ENCODE peak calls at places on chromosome 18, in four cellular contexts. P, M, Y and F are unnamed samples.

GRCh38 chr18:62827397-62827796 is 112.1 kb downstream of the PHLPP1 start:
- DNase-seq in P (no peak), M (no peak), Y (no peak), F (no peak)

GRCh38 chr18:36419913-36420531 is 122.5 kb downstream of the FHOD3 start:
- DNase-seq in Y (peak; percentile 48), M (no peak), P (peak; percentile 21), F (no peak)

GRCh38 chr18:77366725-77367641 is 117.3 kb downstream of the GALR1 start:
- DNase-seq in M (no peak), P (no peak), Y (no peak), F (no peak)

GRCh38 chr18:55275042-55275897 is 312.7 kb downstream of the TCF4 start:
- DNase-seq in M (no peak), P (peak; percentile 82), Y (peak; percentile 27), F (peak; percentile 90)

GRCh38 chr18:23838801-23839366 is 149.6 kb downstream of the LAMA3 start:
- DNase-seq in Y (peak; percentile 74), P (peak; percentile 56), M (no peak), F (peak; percentile 39)

GRCh38 chr18:45689386-45689785 is 34.6 kb upstream of the SLC14A1 start:
- DNase-seq in M (no peak), Y (no peak), P (no peak), F (no peak)

GRCh38 chr18:54043484-54044256 is 180.8 kb downstream of the MBD2 start:
- DNase-seq in Y (peak; percentile 6), P (no peak), M (no peak), F (no peak)

GRCh38 chr18:79698668-79699335 is 19.2 kb downstream of the CTDP1 start:
- DNase-seq in Y (no peak), M (no peak), P (peak; percentile 84), F (peak; percentile 80)

GRCh38 chr18:12608292-12608691 is 49.6 kb downstream of the SPIRE1 start:
- DNase-seq in Y (no peak), P (peak; percentile 78), M (no peak), F (no peak)

GRCh38 chr18:35588995-35589394 is 7.5 kb downstream of the GALNT1 start:
- DNase-seq in P (no peak), M (no peak), Y (no peak), F (no peak)

GRCh38 chr18:23721711-23722479 is 32.6 kb downstream of the LAMA3 start:
- DNase-seq in M (no peak), Y (no peak), P (peak; percentile 54), F (peak; percentile 46)

GRCh38 chr18:74459877-74460276 is 2.8 kb upstream of the DIPK1C start:
- DNase-seq in Y (no peak), P (no peak), M (peak; percentile 42), F (peak; percentile 11)

GRCh38 chr18:71168576-71169145 is 879.8 kb downstream of the SOCS6 start:
- DNase-seq in Y (no peak), M (no peak), P (no peak), F (no peak)

GRCh38 chr18:42644729-42645131 is 470.8 kb downstream of the RIT2 start:
- DNase-seq in P (no peak), M (no peak), Y (no peak), F (peak; percentile 21)

GRCh38 chr18:46433121-46433826 is 223.7 kb downstream of the LOXHD1 start:
- DNase-seq in M (no peak), P (no peak), Y (no peak), F (no peak)

GRCh38 chr18:79361766-79362522 is 33.8 kb upstream of the NFATC1 start:
- DNase-seq in P (peak; percentile 95), Y (no peak), M (no peak), F (peak; percentile 87)

DNA sequence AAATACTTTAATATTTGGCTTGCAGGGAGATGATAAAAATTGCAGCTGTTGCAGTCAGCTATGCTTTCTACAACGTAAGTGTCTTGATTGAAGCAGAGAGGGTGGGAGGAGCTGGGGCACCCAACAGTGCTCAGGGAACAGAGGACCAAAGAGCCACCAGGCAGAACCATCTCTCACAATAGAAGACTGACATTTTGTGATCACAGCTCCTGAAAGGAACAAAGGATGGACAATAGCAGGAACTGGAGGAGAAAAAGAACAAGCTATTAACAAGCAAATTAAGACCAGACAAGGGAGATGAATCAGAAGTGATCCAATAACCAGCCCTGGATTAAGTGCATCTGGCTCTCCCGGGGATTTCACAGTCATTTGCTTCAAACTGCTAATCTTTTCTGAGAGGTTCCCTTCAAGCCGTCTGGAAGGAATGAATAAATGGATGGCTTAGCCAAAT is 65.7 kb upstream of the SMAD2 start:
- DNase-seq in P (no peak), Y (no peak), M (peak; percentile 76), F (no peak)
- H3K4me2 ChIP-seq in P (no peak overlapping the region), Y (no peak overlapping the region), M (peak overlapping the region; percentile 32), F (no peak overlapping the region)

GRCh38 chr18:58117685-58118403 is 73.8 kb downstream of the NEDD4L start:
- DNase-seq in Y (no peak), M (no peak), P (peak; percentile 98), F (peak; percentile 81)

GRCh38 chr18:58124475-58124874 is 80.4 kb downstream of the NEDD4L start:
- DNase-seq in M (no peak), Y (no peak), P (no peak), F (no peak)

GRCh38 chr18:58118510-58118909 is 74.5 kb downstream of the NEDD4L start:
- DNase-seq in M (no peak), P (no peak), Y (no peak), F (no peak)

GRCh38 chr18:58116815-58117214 is 72.8 kb downstream of the NEDD4L start:
- DNase-seq in P (no peak), M (no peak), Y (no peak), F (no peak)

DNA sequence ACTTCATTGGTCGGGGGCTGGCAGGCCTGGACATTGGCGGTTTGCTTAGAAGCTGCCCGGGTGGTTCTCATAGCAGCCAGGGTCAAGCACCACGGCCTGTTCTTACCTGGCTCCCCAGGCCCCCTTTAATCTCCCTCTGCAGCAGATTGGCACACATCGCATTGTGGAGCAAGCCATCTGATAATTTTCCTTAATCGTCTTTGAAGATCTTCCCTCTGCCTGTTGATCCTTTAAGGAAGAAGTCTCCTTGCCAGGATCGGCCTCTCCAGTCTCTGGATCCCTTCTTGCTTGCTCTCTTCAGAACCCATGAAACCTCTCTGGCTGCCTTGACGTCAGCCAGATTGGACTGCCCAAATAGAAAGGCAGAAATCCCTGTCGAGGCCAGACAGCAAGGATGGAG is 75.8 kb downstream of the NEDD4L start:
- DNase-seq in P (no peak), M (no peak), Y (no peak), F (no peak)
- H2BK5ac ChIP-seq in P (no peak overlapping the region), M (peak overlapping the region; percentile 12), Y (no peak overlapping the region), F (no peak overlapping the region)

GRCh38 chr18:378039-378438 is 110.2 kb upstream of the THOC1 start:
- DNase-seq in P (no peak), M (no peak), Y (no peak), F (no peak)

GRCh38 chr18:374735-375168 is 106.9 kb upstream of the THOC1 start:
- DNase-seq in P (no peak), Y (no peak), M (no peak), F (peak; percentile 87)

GRCh38 chr18:376307-376706 is 108.5 kb upstream of the THOC1 start:
- DNase-seq in M (no peak), Y (no peak), P (peak; percentile 13), F (no peak)

GRCh38 chr18:379665-380356 is 112.0 kb upstream of the THOC1 start:
- DNase-seq in M (no peak), Y (peak; percentile 27), P (peak; percentile 55), F (peak; percentile 79)

DNA sequence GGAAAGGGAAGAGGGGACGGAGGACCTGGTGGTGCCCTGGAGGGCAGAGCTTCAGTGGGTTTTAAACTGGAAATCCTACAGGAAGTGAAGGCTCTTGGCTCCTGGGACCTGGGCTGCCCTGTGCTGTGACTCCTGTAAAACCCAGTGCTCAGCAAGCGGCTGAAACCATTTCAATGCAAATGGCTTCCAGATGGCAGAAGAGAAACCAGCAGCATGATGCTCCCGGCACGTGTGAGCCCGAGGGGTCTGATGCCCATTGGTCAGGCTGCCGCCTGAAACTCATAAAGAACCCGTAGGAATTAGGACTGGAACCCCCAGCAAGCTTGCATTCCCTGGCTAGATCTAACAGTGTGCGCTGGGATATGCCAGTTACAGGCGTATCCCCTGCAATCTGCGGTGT is 109.2 kb upstream of the THOC1 start:
- DNase-seq in Y (no peak), M (no peak), P (no peak), F (no peak)
- H3K4me2 ChIP-seq in Y (no peak overlapping the region), M (no peak overlapping the region), P (no peak overlapping the region), F (no peak overlapping the region)

GRCh38 chr18:8724452-8724851 is 19.1 kb downstream of the MTCL1 start:
- DNase-seq in M (no peak), Y (no peak), P (no peak), F (no peak)
- H2BK5ac ChIP-seq in M (no peak overlapping the region), Y (no peak overlapping the region), P (peak overlapping the region; percentile 34), F (no peak overlapping the region)

GRCh38 chr18:61569176-61569892 is 236.1 kb downstream of the CDH20 start:
- DNase-seq in M (no peak), P (peak; percentile 80), Y (peak; percentile 19), F (peak; percentile 71)
- H3K4me2 ChIP-seq in M (no peak overlapping the region), P (peak overlapping the region; percentile 53), Y (no peak overlapping the region), F (no peak overlapping the region)